ENCODE peak calls at places on chromosomes 3 and 15, in six cellular contexts. P is naive thymus-derived CD4-positive, alpha-beta T cell; K is lower lobe of right lung; Q is upper lobe of right lung; B is cardiac muscle cell; E is tibial artery. M is an unnamed sample.

GRCh38 chr3:64093825-64094712 is 70.8 kb upstream of the PSMD6 start:
- DNase-seq in P (no peak), K (no peak), Q (no peak), B (peak), E (no peak), M (no peak)

GRCh38 chr15:101221858-101222257 is 30.0 kb downstream of the CHSY1 start:
- DNase-seq in P (no peak), K (no peak), Q (no peak), B (no peak), E (no peak), M (no peak)

GRCh38 chr3:8501388-8502131 is at the start of gene LMCD1:
- DNase-seq in P (peak), K (peak), Q (peak), B (peak), E (peak), M (peak)

GRCh38 chr3:130779031-130779430 is 32.4 kb upstream of the PIK3R4 start:
- DNase-seq in P (no peak), K (no peak), Q (no peak), B (no peak), E (no peak), M (no peak)

GRCh38 chr3:108132727-108133373 is 42.0 kb upstream of the CD47 start:
- DNase-seq in P (no peak), K (no peak), Q (no peak), B (no peak), E (no peak), M (no peak)

GRCh38 chr15:75138016-75138999 is 63.4 kb upstream of the C15orf39 start:
- DNase-seq in P (no peak), K (no peak), Q (no peak), B (no peak), E (no peak), M (peak)

GRCh38 chr3:149455366-149455765 is 19.1 kb upstream of the TM4SF4 start:
- DNase-seq in P (no peak), K (no peak), Q (no peak), B (no peak), E (no peak), M (no peak)

GRCh38 chr3:107432646-107433045 is 55.4 kb downstream of the CCDC54 start:
- DNase-seq in P (no peak), K (no peak), Q (no peak), B (no peak), E (no peak), M (no peak)

GRCh38 chr3:178342111-178342510 is 194.1 kb upstream of the KCNMB2 start:
- DNase-seq in P (no peak), K (no peak), Q (no peak), B (no peak), E (no peak), M (no peak)

GRCh38 chr15:94086360-94086759 is 145.0 kb upstream of the MCTP2 start:
- DNase-seq in P (no peak), K (no peak), Q (no peak), B (no peak), E (no peak), M (no peak)

GRCh38 chr3:48016336-48016973 is at the start of gene MAP4:
- DNase-seq in P (no peak), K (no peak), Q (no peak), B (no peak), E (no peak), M (no peak)

GRCh38 chr3:183506674-183507290 is 48.7 kb downstream of the KLHL6 start:
- DNase-seq in P (no peak), K (no peak), Q (no peak), B (no peak), E (no peak), M (no peak)

GRCh38 chr3:45164056-45164455 is 17.9 kb upstream of the CDCP1 start:
- DNase-seq in P (no peak), K (no peak), Q (no peak), B (no peak), E (no peak), M (no peak)

GRCh38 chr3:88986834-88987233 is 120.6 kb upstream of the EPHA3 start:
- DNase-seq in P (no peak), K (no peak), Q (no peak), B (no peak), E (no peak), M (no peak)

GRCh38 chr3:126018995-126019394 is 50.0 kb downstream of the ROPN1B start:
- DNase-seq in P (no peak), K (no peak), Q (no peak), B (no peak), E (no peak), M (no peak)

GRCh38 chr3:168117853-168118313 is 22.2 kb upstream of the GOLIM4 start:
- DNase-seq in P (no peak), K (no peak), Q (no peak), B (no peak), E (no peak), M (no peak)

GRCh38 chr15:73328149-73328820 is 40.5 kb downstream of the HCN4 start:
- DNase-seq in P (no peak), K (no peak), Q (peak), B (no peak), E (no peak), M (no peak)

GRCh38 chr3:107683447-107683846 is 160.7 kb downstream of the BBX start:
- DNase-seq in P (no peak), K (no peak), Q (no peak), B (peak), E (no peak), M (no peak)

GRCh38 chr3:159726231-159726964 is 262.2 kb upstream of the IL12A start:
- DNase-seq in P (no peak), K (no peak), Q (no peak), B (no peak), E (no peak), M (no peak)

GRCh38 chr3:9224490-9224889 is 25.0 kb downstream of the SRGAP3 start:
- DNase-seq in P (no peak), K (no peak), Q (no peak), B (no peak), E (no peak), M (no peak)

GRCh38 chr3:127020543-127020942 is 37.6 kb downstream of the PLXNA1 start:
- DNase-seq in P (no peak), K (no peak), Q (no peak), B (no peak), E (no peak), M (no peak)

GRCh38 chr3:128846501-128846900 is 32.9 kb upstream of the ACAD9 start:
- DNase-seq in P (no peak), K (peak), Q (peak), B (no peak), E (no peak), M (no peak)
- H3K27ac ChIP-seq in P (peak), K (no peak), Q (no peak), B (peak), E (peak), M (no peak)

GRCh38 chr15:67023517-67024321 is 41.7 kb upstream of the SMAD3 start:
- DNase-seq in P (no peak), K (no peak), Q (no peak), B (no peak), E (no peak), M (no peak)
- H3K27ac ChIP-seq in P (no peak), K (no peak), Q (peak), B (peak), E (no peak), M (no peak)

DNA sequence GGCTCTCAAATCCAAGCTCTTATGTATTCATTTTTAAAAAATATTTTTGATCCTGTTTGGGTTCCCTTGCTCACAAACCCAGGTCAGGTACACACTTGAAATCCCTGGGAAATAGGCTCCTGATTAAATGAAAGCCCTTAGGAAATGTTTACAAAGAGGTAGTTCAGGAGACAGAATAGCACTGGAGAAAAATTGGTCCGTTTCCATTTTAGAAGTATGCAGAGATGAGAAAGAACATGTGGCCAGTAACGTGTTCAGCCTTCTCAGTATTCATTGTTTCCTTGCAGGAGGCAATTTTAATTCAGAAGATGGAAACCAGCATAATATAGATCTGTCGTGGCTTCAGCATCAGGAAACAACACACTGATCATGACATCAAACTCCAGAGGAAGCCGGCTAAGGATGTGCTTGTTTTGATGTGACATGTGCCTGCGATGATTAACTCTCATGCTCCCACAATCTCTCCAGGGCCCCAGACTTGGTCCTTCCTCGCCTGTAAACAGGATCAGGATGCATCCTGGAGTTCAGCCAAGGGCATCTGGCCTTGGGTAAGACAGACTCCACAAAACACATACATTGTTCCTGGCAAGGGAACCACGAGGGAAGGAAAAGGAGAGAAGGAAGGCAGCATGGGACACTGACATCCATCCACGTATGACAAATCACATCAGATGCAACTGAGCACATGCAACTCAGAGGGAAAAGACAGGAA is 350.5 kb upstream of the THBS1 start:
- DNase-seq in P (no peak), K (no peak), Q (no peak), B (no peak), E (no peak), M (no peak)
- H3K27ac ChIP-seq in P (no peak), K (no peak), Q (no peak), B (no peak), E (no peak), M (no peak)

DNA sequence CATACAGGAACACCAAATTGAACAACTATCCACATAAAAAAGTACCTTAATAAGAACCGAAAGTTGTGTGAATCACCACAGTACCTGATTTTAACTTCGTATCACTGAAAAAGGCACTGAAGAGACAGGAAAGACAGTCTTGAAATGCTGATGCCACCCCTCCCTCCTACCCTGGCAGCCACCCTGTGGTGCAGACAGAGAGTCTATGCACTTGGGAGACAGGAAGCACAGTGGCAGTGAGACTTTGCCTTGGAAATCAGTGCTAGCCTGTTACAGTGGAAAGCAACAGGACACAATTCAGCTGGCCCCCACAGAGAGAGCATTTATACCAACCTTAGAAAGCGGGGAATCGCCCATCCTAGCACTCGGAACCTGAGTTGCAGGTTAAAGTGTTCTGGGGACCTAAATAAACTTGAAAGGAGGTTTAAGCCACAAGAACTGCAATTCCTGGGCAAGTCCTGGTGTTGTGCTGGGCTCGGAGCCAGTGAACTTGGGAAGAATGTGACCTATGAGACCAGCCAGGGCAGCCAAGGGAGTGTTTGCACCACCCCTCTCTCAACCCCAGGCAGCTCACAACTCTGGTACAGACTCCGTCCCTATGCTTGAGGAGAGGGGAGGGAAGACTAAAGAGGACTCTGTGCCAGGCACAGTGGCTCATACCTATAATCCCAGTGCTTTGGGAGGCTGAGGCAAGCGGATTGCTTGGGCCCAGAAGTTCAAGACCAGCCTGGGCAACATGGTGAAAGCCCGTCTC is 240.1 kb downstream of the ISL2 start:
- DNase-seq in P (no peak), K (peak), Q (peak), B (peak), E (peak), M (no peak)
- H3K27ac ChIP-seq in P (no peak), K (no peak), Q (no peak), B (peak), E (peak), M (no peak)

GRCh38 chr3:129187857-129188256 is 4.2 kb upstream of the CNBP start:
- DNase-seq in P (no peak), K (no peak), Q (no peak), B (no peak), E (no peak), M (no peak)

GRCh38 chr3:129183569-129184395 is at the start of gene CNBP:
- DNase-seq in P (peak), K (peak), Q (peak), B (peak), E (peak), M (peak)

GRCh38 chr3:129182390-129183180 is 1.1 kb downstream of the CNBP start:
- DNase-seq in P (no peak), K (no peak), Q (no peak), B (no peak), E (no peak), M (no peak)

GRCh38 chr3:129184396-129184656 is 630 bp upstream of the CNBP start:
- DNase-seq in P (no peak), K (no peak), Q (no peak), B (peak), E (peak), M (no peak)

DNA sequence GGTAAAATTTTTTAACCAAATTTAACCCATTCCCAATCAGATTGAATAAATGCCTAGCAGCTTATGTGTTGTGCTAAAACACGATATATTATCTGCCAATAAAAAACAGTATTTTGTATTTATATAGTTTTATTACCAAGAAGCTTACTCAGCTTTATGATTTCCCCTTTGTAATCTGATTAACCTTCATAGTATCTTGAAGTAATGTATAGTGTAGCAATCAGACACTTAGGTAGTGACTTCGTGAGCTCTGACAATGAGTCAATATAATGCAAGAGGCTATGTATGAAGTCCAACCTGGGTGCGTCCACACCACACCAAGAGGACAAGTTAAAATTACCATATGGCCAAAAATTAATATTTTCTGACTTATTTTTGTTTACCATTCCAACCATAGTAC is 2.1 kb upstream of the CNBP start:
- DNase-seq in P (no peak), K (no peak), Q (no peak), B (no peak), E (no peak), M (no peak)
- H3K27ac ChIP-seq in P (peak), K (no peak), Q (no peak), B (peak), E (no peak), M (no peak)

M was measured in WERI-Rb-1.